ENCODE peak calls at places on chromosome 17, in four cellular contexts. K, X, L and O are unnamed samples.

GRCh38 chr17:81173354-81173753 is 7.3 kb upstream of the AATK start:
- DNase-seq in K (no peak), X (no peak), L (no peak), O (no peak)

GRCh38 chr17:18932360-18933055 is 19.5 kb upstream of the SLC5A10 start:
- DNase-seq in K (no peak), X (no peak), L (no peak), O (no peak)

GRCh38 chr17:18041776-18042175 is 2.6 kb downstream of the GID4 start:
- DNase-seq in K (no peak), X (peak), L (peak), O (peak)

GRCh38 chr17:49556183-49556943 is 19.3 kb upstream of the NXPH3 start:
- DNase-seq in K (peak), X (no peak), L (peak), O (peak)

GRCh38 chr17:82696916-82697807 is 1.3 kb downstream of the RAB40B start:
- DNase-seq in K (no peak), X (no peak), L (no peak), O (no peak)

GRCh38 chr17:81601525-81602120 is 35.3 kb downstream of the NPLOC4 start:
- DNase-seq in K (no peak), X (no peak), L (peak), O (peak)

GRCh38 chr17:47649972-47650524 is 329 bp downstream of the KPNB1 start:
- DNase-seq in K (no peak), X (no peak), L (no peak), O (no peak)

GRCh38 chr17:49401971-49402491 is 12.7 kb downstream of the PHB1 start:
- DNase-seq in K (no peak), X (no peak), L (no peak), O (no peak)

GRCh38 chr17:64002658-64003525 is 4.7 kb downstream of the PRR29 start:
- DNase-seq in K (no peak), X (no peak), L (no peak), O (no peak)

GRCh38 chr17:31385428-31386285 is 5.8 kb upstream of the RAB11FIP4 start:
- DNase-seq in K (no peak), X (no peak), L (peak), O (peak)

GRCh38 chr17:12254460-12254859 is 233.8 kb downstream of the MAP2K4 start:
- DNase-seq in K (no peak), X (no peak), L (no peak), O (no peak)

GRCh38 chr17:2056221-2057129 is 1.6 kb downstream of the HIC1 start:
- DNase-seq in K (peak), X (no peak), L (no peak), O (peak)

GRCh38 chr17:81108220-81108619 is 57.1 kb upstream of the PVALEF start:
- DNase-seq in K (no peak), X (no peak), L (no peak), O (no peak)

GRCh38 chr17:82496529-82497434 is 22.8 kb upstream of the FOXK2 start:
- DNase-seq in K (peak), X (peak), L (peak), O (peak)

GRCh38 chr17:77523562-77523961 is 382.8 kb downstream of the SEC14L1 start:
- DNase-seq in K (no peak), X (no peak), L (no peak), O (no peak)

GRCh38 chr17:40903129-40903847 is 18.2 kb upstream of the KRT20 start:
- DNase-seq in K (no peak), X (peak), L (peak), O (peak)

GRCh38 chr17:58364270-58364942 is 12.4 kb upstream of the SUPT4H1 start:
- DNase-seq in K (no peak), X (no peak), L (no peak), O (no peak)

GRCh38 chr17:13777003-13777402 is 175.3 kb upstream of the HS3ST3A1 start:
- DNase-seq in K (no peak), X (no peak), L (peak), O (peak)

GRCh38 chr17:35056013-35056412 is 7.5 kb downstream of the RFFL start:
- DNase-seq in K (no peak), X (no peak), L (no peak), O (no peak)

GRCh38 chr17:78387982-78388941 is 9.8 kb downstream of the PGS1 start:
- DNase-seq in K (peak), X (no peak), L (no peak), O (peak)

GRCh38 chr17:29933379-29933778 is 3.4 kb upstream of the SSH2 start:
- DNase-seq in K (no peak), X (no peak), L (peak), O (peak)

GRCh38 chr17:64126918-64127317 is 3.0 kb downstream of the ERN1 start:
- DNase-seq in K (no peak), X (no peak), L (peak), O (no peak)

GRCh38 chr17:21013983-21014382 is 28.8 kb downstream of the USP22 start:
- DNase-seq in K (no peak), X (no peak), L (no peak), O (no peak)

GRCh38 chr17:15341385-15341849 is at the start of gene TEKT3:
- DNase-seq in K (peak), X (peak), L (peak), O (peak)

GRCh38 chr17:41786227-41787020 is at the start of gene JUP:
- DNase-seq in K (peak), X (peak), L (peak), O (peak)

GRCh38 chr17:33901085-33901484 is 354.0 kb upstream of the CCL2 start:
- DNase-seq in K (no peak), X (no peak), L (no peak), O (no peak)

GRCh38 chr17:64599187-64599676 is 62.9 kb downstream of the SMURF2 start:
- DNase-seq in K (no peak), X (no peak), L (no peak), O (no peak)

GRCh38 chr17:73138541-73139138 is 26.2 kb upstream of the SSTR2 start:
- DNase-seq in K (no peak), X (no peak), L (no peak), O (no peak)

GRCh38 chr17:36849871-36850348 is 87.4 kb upstream of the LHX1 start:
- DNase-seq in K (peak), X (peak), L (peak), O (peak)

GRCh38 chr17:49132699-49133364 is at the start of gene B4GALNT2:
- DNase-seq in K (no peak), X (no peak), L (no peak), O (no peak)

GRCh38 chr17:33924105-33924504 is 331.0 kb upstream of the CCL2 start:
- DNase-seq in K (no peak), X (no peak), L (no peak), O (no peak)

GRCh38 chr17:49851387-49852291 is 3.8 kb upstream of the TAC4 start:
- DNase-seq in K (peak), X (no peak), L (peak), O (peak)

GRCh38 chr17:57625511-57625910 is 119.6 kb downstream of the CCDC182 start:
- DNase-seq in K (no peak), X (no peak), L (no peak), O (no peak)

GRCh38 chr17:55770220-55770870 is 19.5 kb downstream of the PCTP start:
- DNase-seq in K (no peak), X (no peak), L (peak), O (peak)

GRCh38 chr17:67335245-67335835 is 31.0 kb downstream of the PSMD12 start:
- DNase-seq in K (no peak), X (no peak), L (no peak), O (no peak)

GRCh38 chr17:64706224-64707076 is 44.3 kb upstream of the SMURF2 start:
- DNase-seq in K (no peak), X (no peak), L (no peak), O (peak)

GRCh38 chr17:39144414-39144813 is 7.0 kb downstream of the PLXDC1 start:
- DNase-seq in K (no peak), X (peak), L (peak), O (peak)
- TF ChIP-seq CTCF in K (no peak), X (no peak), L (no peak), O (no peak)

GRCh38 chr17:4272213-4272975 is 8.6 kb upstream of the ANKFY1 start:
- DNase-seq in K (no peak), X (no peak), L (no peak), O (no peak)

GRCh38 chr17:4270746-4271145 is 7.0 kb upstream of the ANKFY1 start:
- DNase-seq in K (no peak), X (no peak), L (no peak), O (no peak)

GRCh38 chr17:4276514-4276913 is 12.7 kb upstream of the ANKFY1 start:
- DNase-seq in K (no peak), X (no peak), L (peak), O (peak)
- TF ChIP-seq CTCF in K (no peak), X (no peak), L (no peak), O (no peak)

GRCh38 chr17:75720656-75721462 is at the start of gene ITGB4:
- DNase-seq in K (peak), X (no peak), L (no peak), O (no peak)
- TF ChIP-seq CTCF in K (no peak), X (no peak), L (no peak), O (no peak)

DNA sequence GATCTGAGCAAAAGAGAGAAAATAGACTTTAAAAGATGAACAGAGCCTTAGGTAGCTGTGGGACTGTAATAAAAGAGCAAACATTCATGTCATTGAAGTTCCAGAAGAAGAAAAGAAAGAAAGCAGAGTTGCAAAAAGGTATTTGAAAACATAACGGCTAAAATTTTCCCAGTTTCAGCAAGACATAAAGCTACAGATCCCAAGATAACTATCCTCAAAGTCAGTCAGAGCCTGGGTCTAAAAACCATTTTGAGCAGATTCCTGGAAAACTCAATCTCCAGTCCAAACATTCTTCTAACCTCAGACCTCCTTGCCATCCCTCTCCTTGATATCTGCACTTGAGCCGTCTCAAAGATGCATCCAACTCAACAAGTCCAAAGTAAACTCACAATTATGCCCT is 20.9 kb upstream of the CD300E start:
- DNase-seq in K (no peak), X (no peak), L (no peak), O (no peak)
- TF ChIP-seq CTCF in K (no peak), X (no peak), L (no peak), O (no peak)

GRCh38 chr17:7241783-7242716 is at the start of gene GABARAP:
- DNase-seq in K (peak), X (no peak), L (peak), O (peak)

GRCh38 chr17:7241047-7241733 is 1.1 kb downstream of the GABARAP start:
- DNase-seq in K (no peak), X (no peak), L (no peak), O (no peak)

GRCh38 chr17:7239091-7240027 is at the start of gene PHF23:
- DNase-seq in K (peak), X (peak), L (peak), O (peak)

GRCh38 chr17:7240375-7240774 is 1.1 kb upstream of the PHF23 start:
- DNase-seq in K (no peak), X (no peak), L (no peak), O (no peak)

GRCh38 chr17:7242717-7243576 is 698 bp upstream of the GABARAP start:
- DNase-seq in K (peak), X (no peak), L (peak), O (peak)
- TF ChIP-seq CTCF in K (no peak), X (no peak), L (no peak), O (no peak)

GRCh38 chr17:956905-957304 is 22.7 kb downstream of the NXN start:
- DNase-seq in K (no peak), X (no peak), L (no peak), O (no peak)
- TF ChIP-seq CTCF in K (no peak), X (no peak), L (no peak), O (no peak)

GRCh38 chr17:28743243-28744103 is at the start of gene TRAF4:
- DNase-seq in K (peak), X (peak), L (peak), O (peak)
- TF ChIP-seq CTCF in K (no peak), X (peak), L (no peak), O (no peak)

GRCh38 chr17:9166678-9167077 is 145.4 kb downstream of the NTN1 start:
- DNase-seq in K (no peak), X (no peak), L (no peak), O (no peak)

GRCh38 chr17:9158545-9159452 is 137.5 kb downstream of the NTN1 start:
- DNase-seq in K (no peak), X (no peak), L (peak), O (no peak)

DNA sequence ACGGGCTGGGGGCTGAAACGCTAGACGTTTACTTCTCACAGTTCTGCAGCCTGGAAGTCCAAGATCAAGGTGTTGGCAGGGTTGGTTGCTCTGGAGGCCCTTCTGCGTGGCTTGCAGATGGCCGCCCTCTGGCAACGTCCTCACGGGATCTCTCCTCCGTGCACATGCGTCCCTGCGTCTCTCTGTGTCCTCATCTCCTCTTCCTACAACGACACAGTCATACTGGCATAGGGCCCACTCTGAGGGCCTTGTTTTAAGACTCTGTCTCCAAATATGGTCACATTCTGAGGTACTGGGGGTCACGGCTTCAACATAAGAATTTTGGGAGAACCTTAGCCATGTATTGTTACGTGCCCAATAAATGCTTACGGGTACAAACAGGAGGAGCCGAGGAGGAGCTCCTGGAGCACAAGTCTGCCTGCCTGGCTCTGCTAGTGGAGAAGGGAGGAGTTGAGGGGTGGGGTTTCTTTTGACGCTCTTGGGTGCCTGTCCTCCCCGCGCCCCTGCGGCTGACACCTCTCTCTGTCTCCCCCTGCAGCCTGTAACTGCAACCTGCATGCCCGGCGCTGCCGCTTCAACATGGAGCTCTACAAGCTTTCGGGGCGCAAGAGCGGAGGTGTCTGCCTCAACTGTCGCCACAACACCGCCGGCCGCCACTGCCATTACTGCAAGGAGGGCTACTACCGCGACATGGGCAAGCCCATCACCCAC is 141.1 kb downstream of the NTN1 start:
- DNase-seq in K (no peak), X (no peak), L (no peak), O (no peak)
- TF ChIP-seq CTCF in K (no peak), X (no peak), L (no peak), O (no peak)

DNA sequence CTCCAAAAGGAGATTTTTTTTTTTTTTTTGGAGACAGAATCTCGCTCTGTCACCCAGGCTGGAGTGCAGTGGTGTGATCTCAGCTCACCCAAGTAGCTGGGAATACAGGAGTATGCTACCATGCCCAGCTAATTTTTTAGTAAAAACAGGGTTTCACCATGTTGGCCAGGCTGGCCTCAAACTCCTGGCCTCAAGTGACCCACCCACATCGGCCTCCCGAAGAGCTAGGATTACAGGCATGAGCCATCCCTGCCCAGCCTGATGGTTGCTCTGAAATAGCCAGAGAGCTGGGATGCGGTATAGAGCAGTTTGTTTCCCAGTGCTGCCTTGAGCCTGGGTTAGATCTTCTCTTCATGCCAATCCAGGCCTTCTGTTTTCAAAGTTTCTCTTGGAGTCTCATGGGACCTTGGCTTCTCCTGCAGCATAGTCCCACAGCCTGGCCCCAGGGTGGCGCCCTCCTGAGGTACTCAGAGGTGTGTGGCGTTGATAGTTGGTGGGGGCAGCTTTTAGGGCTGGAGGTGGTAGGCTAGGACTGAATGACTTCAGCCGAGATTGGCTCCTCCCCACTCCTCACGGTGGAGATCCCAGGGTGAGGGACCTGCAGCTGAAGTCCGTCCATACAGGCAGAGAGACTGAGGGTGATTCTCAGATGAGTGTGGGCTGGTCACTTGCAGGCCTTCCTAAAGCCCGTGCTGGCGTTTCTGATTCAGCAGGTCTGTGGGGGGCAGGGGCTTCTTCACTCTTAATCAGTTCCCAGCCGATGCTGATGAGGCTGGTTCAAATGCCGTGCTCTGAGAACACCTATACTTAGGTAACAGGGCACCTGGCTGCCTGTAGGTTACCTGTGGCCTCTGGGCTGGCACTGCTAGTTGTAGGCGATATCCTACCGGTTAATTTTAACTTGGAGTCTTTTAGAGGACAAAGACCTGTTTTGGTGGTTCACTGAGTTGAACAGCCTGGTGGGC is 52.0 kb downstream of the TNFRSF13B start:
- DNase-seq in K (no peak), X (no peak), L (no peak), O (no peak)
- TF ChIP-seq CTCF in K (peak), X (no peak), L (no peak), O (no peak)